ENCODE peak calls at places on chromosomes 13 and 19, in eight cellular contexts. B, Q, I, L, O, D, N and C are unnamed samples.

GRCh38 chr13:20390526-20391175 is 135.0 kb downstream of the CRYL1 start:
- DNase-seq in B (no peak), Q (no peak), I (no peak), L (no peak), O (no peak), D (no peak), N (no peak), C (no peak)

GRCh38 chr19:897442-898039 is 4.3 kb downstream of the RNU6-9 start:
- DNase-seq in B (no peak), Q (no peak), I (peak; percentile 11), L (no peak), O (no peak), D (no peak), N (no peak), C (no peak)

GRCh38 chr13:97567510-97568243 is 133.7 kb downstream of the RAP2A start:
- DNase-seq in B (peak; percentile 61), Q (peak; percentile 73), I (peak; percentile 21), L (peak; percentile 63), O (peak; percentile 67), D (peak; percentile 18), N (no peak), C (no peak)

GRCh38 chr19:47820410-47820809 is 1.3 kb upstream of the CRX start:
- DNase-seq in B (no peak), Q (no peak), I (no peak), L (no peak), O (no peak), D (no peak), N (no peak), C (no peak)

GRCh38 chr19:48190288-48191284 is 20.1 kb downstream of the ZSWIM9 start:
- DNase-seq in B (peak; percentile 99), Q (no peak), I (no peak), L (peak; percentile 89), O (peak; percentile 57), D (no peak), N (no peak), C (no peak)

GRCh38 chr19:46789371-46789770 is 977 bp upstream of the SLC1A5 start:
- DNase-seq in B (no peak), Q (no peak), I (no peak), L (no peak), O (no peak), D (no peak), N (no peak), C (no peak)

GRCh38 chr19:18436651-18437478 is 1.1 kb downstream of the ISYNA1 start:
- DNase-seq in B (no peak), Q (no peak), I (peak; percentile 74), L (no peak), O (peak; percentile 89), D (peak; percentile 80), N (peak; percentile 91), C (peak; percentile 84)

GRCh38 chr19:17052439-17052838 is 22.8 kb downstream of the HAUS8 start:
- DNase-seq in B (peak; percentile 34), Q (peak; percentile 11), I (no peak), L (peak; percentile 58), O (no peak), D (no peak), N (no peak), C (peak; percentile 31)

GRCh38 chr13:101530293-101530692 is 77.8 kb downstream of the ITGBL1 start:
- DNase-seq in B (no peak), Q (no peak), I (no peak), L (no peak), O (no peak), D (no peak), N (no peak), C (no peak)

DNA sequence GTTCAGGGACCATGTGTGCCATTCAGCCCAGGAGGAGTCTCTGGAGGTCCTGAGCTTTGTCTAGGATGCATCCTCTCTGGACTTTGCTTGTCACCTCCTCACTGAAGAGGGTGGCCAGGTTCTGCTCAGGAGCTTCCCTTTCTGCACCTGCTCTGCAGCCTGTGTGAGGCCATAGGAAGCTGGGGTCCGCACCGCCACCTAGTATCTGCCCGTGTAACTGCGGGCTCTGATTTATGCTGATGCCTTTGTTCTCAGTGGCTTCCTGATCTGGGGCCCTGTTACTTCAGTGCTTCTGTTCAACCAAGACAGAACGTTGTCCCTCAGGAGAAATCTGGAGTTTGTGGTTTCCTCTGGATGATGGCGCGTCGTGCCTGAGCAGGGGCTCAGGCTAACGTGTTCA is 15.5 kb downstream of the ZNF610 start:
- DNase-seq in B (no peak), Q (no peak), I (no peak), L (no peak), O (no peak), D (no peak), N (no peak), C (no peak)
- TF ChIP-seq CTCF in B (no peak), Q (no peak), I (no peak), L (no peak), O (no peak), D (no peak), N (no peak), C (no peak)

GRCh38 chr13:93227906-93228801 is 1.5 kb downstream of the GPC6 start:
- DNase-seq in B (peak; percentile 90), Q (peak; percentile 71), I (peak; percentile 56), L (no peak), O (peak; percentile 81), D (no peak), N (peak; percentile 58), C (peak; percentile 23)
- H3K4me1 ChIP-seq in B (peaks cover 20% of the 10 kb centered on the region), Q (no peaks in the 10 kb centered on the region), I (no peaks in the 10 kb centered on the region), L (no peaks in the 10 kb centered on the region), O (no peaks in the 10 kb centered on the region), D (peaks cover 17% of the 10 kb centered on the region), N (peaks cover 3% of the 10 kb centered on the region), C (no peaks in the 10 kb centered on the region)

GRCh38 chr19:56613639-56614038 is 18.5 kb downstream of the ZNF71 start:
- DNase-seq in B (no peak), Q (no peak), I (no peak), L (no peak), O (no peak), D (no peak), N (no peak), C (no peak)
- H3K9me3 ChIP-seq in B (peaks cover 18% of the 10 kb centered on the region), Q (no peaks in the 10 kb centered on the region), I (peaks cover 64% of the 10 kb centered on the region), L (peaks cover 41% of the 10 kb centered on the region), O (peaks cover 100% of the 10 kb centered on the region), D (peaks cover 94% of the 10 kb centered on the region), N (no peaks in the 10 kb centered on the region), C (no peaks in the 10 kb centered on the region)

GRCh38 chr19:5663904-5664303 is 16.4 kb downstream of the MICOS13 start:
- DNase-seq in B (no peak), Q (no peak), I (no peak), L (no peak), O (no peak), D (no peak), N (no peak), C (no peak)

GRCh38 chr19:5667751-5668271 is 12.5 kb downstream of the MICOS13 start:
- DNase-seq in B (no peak), Q (peak; percentile 80), I (no peak), L (no peak), O (no peak), D (no peak), N (no peak), C (no peak)

GRCh38 chr19:5664515-5664914 is 15.8 kb downstream of the MICOS13 start:
- DNase-seq in B (no peak), Q (no peak), I (no peak), L (no peak), O (no peak), D (no peak), N (no peak), C (no peak)

GRCh38 chr19:5666921-5667610 is 13.2 kb downstream of the MICOS13 start:
- DNase-seq in B (no peak), Q (peak; percentile 72), I (no peak), L (no peak), O (no peak), D (no peak), N (no peak), C (no peak)

DNA sequence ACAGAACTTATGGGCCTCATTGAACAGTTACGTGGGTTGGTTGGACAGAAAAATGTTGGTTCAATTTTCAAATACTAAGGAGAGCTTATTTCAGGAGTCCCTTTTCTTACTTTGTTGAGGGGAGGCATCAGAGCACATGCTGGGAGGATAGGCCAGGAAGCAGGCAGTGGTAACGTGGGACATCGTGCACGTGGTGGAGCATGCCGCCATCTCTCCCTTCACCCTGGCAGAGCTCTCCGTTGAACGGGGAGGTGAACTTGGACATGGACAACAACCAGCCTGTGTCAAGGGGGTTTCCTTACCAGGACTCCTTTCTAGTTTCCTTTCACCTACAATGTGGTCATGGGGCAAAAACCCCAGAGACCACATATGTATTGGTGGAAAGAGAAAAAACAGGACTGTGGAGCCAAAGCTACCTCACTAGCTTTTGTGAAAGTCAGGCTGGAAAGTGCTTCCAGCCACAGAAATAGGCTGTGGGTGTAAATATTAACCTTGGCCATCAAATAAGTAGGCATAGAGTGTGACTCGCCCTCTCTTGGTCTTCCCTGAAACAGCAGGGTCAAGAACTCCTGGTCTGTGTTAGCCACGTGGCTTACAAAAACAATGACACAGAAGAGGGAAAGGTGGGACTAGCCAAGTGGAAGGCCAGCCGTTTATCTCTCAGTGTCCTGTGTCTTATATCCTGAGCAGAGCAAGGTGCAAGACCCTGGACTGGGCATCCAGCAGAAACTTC is 14.4 kb downstream of the MICOS13 start:
- DNase-seq in B (peak; percentile 48), Q (no peak), I (no peak), L (no peak), O (no peak), D (peak; percentile 58), N (no peak), C (no peak)
- TF ChIP-seq CTCF in B (no peak), Q (no peak), I (no peak), L (no peak), O (no peak), D (no peak), N (no peak), C (no peak)

DNA sequence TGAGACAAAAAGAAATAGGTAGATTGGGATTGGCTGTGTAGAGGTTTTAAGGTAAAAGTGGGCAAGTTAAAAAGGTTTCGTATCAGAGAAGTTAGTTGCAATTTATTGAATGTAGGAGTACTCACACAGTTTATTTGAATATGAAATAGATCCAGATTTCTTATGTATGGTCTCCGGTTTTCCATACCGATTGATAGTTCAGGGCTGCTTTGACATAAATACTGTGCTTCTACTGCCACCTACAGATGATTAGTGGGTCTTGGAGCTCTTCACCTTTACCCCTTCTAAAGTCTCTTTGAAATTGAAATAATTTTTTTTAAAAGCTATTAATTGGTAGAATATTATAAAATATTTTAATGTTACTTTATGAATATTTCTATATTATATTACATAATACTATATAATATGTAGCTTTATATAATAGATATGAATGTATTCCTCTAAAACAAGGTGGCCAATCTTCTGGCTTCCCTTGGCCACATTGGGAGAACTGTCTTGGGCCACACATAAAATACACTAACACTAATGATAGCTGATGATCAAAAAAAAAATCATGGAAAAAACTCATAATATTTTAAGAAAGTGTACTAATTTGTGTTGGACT is 7.7 kb upstream of the GPR18 start:
- DNase-seq in B (peak; percentile 26), Q (no peak), I (no peak), L (no peak), O (no peak), D (peak; percentile 18), N (no peak), C (no peak)
- H3K4me1 ChIP-seq in B (no peaks in the 10 kb centered on the region), Q (no peaks in the 10 kb centered on the region), I (peaks cover 42% of the 10 kb centered on the region), L (peaks cover 5% of the 10 kb centered on the region), O (no peaks in the 10 kb centered on the region), D (no peaks in the 10 kb centered on the region), N (no peaks in the 10 kb centered on the region), C (peaks cover 17% of the 10 kb centered on the region)